ENCODE peak calls at places on chromosomes 16 and 17, in eight cellular contexts. E is astrocyte of the cerebellum, W is SK-N-SH, L is epithelial cell of esophagus, Z is A673, B is A549, M is ovary, Q is fibroblast of lung. J is an unnamed sample.

GRCh38 chr16:4989391-4990006 is 31.4 kb downstream of the SEC14L5 start:
- DNase-seq in L (no peak), Q (no peak), Z (no peak), W (no peak), E (no peak), M (no peak), B (no peak), J (no peak)

GRCh38 chr16:8855972-8856371 is 12.8 kb downstream of the CARHSP1 start:
- DNase-seq in L (no peak), W (no peak), E (no peak), Q (no peak), M (no peak), Z (no peak), B (no peak), J (no peak)

GRCh38 chr17:65785109-65785508 is 223.7 kb upstream of the AXIN2 start:
- DNase-seq in L (peak), B (peak), E (peak), Z (peak), M (no peak), W (no peak), Q (peak), J (peak)

GRCh38 chr17:14755002-14755401 is 454.1 kb downstream of the HS3ST3B1 start:
- DNase-seq in W (no peak), M (no peak), B (no peak), Q (no peak), E (no peak), L (peak), Z (no peak), J (no peak)

GRCh38 chr16:67701420-67701819 is 17.7 kb downstream of the GFOD2 start:
- DNase-seq in L (no peak), Z (peak), M (no peak), Q (no peak), B (no peak), W (no peak), E (no peak), J (no peak)

GRCh38 chr17:12994341-12995074 is 23.3 kb downstream of the ELAC2 start:
- DNase-seq in W (no peak), B (no peak), M (no peak), Q (no peak), Z (no peak), L (no peak), E (no peak), J (no peak)

GRCh38 chr17:2239882-2240430 is 63.6 kb downstream of the SMG6 start:
- DNase-seq in W (no peak), Z (no peak), B (peak), M (peak), L (peak), E (peak), Q (peak), J (no peak)

GRCh38 chr17:40322417-40323315 is 13.7 kb downstream of the RARA start:
- DNase-seq in B (peak), E (no peak), L (no peak), Q (peak), M (peak), W (peak), Z (peak), J (no peak)

GRCh38 chr17:71975998-71976649 is 144.7 kb upstream of the SOX9 start:
- DNase-seq in B (peak), Q (peak), M (peak), E (peak), Z (no peak), W (peak), L (peak), J (peak)

GRCh38 chr17:48011405-48012150 is 26.0 kb downstream of the COPZ2 start:
- DNase-seq in L (peak), M (no peak), B (peak), W (peak), E (no peak), Q (peak), Z (peak), J (no peak)

GRCh38 chr16:68015681-68016080 is at the start of gene DPEP2NB:
- DNase-seq in Q (no peak), W (no peak), B (no peak), M (no peak), L (no peak), E (no peak), Z (no peak), J (no peak)

GRCh38 chr16:49330562-49331201 is 42.9 kb upstream of the C16orf78 start:
- DNase-seq in B (no peak), W (no peak), L (no peak), M (no peak), Q (no peak), E (no peak), Z (no peak), J (no peak)

GRCh38 chr17:79490530-79490929 is 120.3 kb downstream of the RBFOX3 start:
- DNase-seq in B (no peak), M (no peak), L (no peak), W (no peak), E (no peak), Q (no peak), Z (no peak), J (no peak)

GRCh38 chr16:57848181-57848580 is 45.9 kb upstream of the KIFC3 start:
- DNase-seq in Z (no peak), W (no peak), L (no peak), M (no peak), Q (no peak), B (no peak), E (no peak), J (no peak)

GRCh38 chr17:63405741-63406261 is 40.3 kb downstream of the CYB561 start:
- DNase-seq in M (no peak), L (peak), E (peak), W (peak), Z (peak), Q (peak), B (peak), J (peak)

GRCh38 chr16:57930533-57930932 is 40.4 kb downstream of the CNGB1 start:
- DNase-seq in E (no peak), L (no peak), Z (no peak), B (no peak), M (no peak), Q (no peak), W (no peak), J (no peak)

GRCh38 chr16:67537270-67537635 is 8.6 kb downstream of the RIPOR1 start:
- DNase-seq in L (peak), Q (peak), E (no peak), W (peak), Z (no peak), B (no peak), M (peak), J (no peak)

GRCh38 chr16:87461466-87461975 is 31.3 kb downstream of the ZCCHC14 start:
- DNase-seq in M (peak), Z (peak), W (no peak), Q (peak), L (peak), E (no peak), B (peak), J (no peak)

GRCh38 chr17:65270499-65270898 is 133.3 kb downstream of the RGS9 start:
- DNase-seq in Q (no peak), M (no peak), E (no peak), L (no peak), W (no peak), B (no peak), Z (no peak), J (no peak)

GRCh38 chr17:40542562-40543411 is 22.5 kb downstream of the CCR7 start:
- DNase-seq in W (peak), E (peak), Q (peak), Z (no peak), B (peak), L (peak), M (peak), J (peak)

GRCh38 chr16:61233718-61234117 is 802.5 kb downstream of the CDH8 start:
- DNase-seq in L (no peak), Z (peak), W (no peak), B (no peak), E (no peak), Q (no peak), M (no peak), J (no peak)

GRCh38 chr17:48577330-48577945 is 712 bp downstream of the HOXB4 start:
- DNase-seq in Q (no peak), Z (peak), L (no peak), M (no peak), E (no peak), B (no peak), W (no peak), J (no peak)

GRCh38 chr16:27326251-27326650 is 12.5 kb downstream of the IL4R start:
- DNase-seq in Z (no peak), L (no peak), B (no peak), Q (no peak), W (no peak), E (no peak), M (no peak), J (no peak)

GRCh38 chr16:2775765-2776499 is 1.1 kb downstream of the ELOB start:
- DNase-seq in B (no peak), E (no peak), Z (no peak), L (no peak), W (no peak), M (no peak), Q (no peak), J (no peak)

GRCh38 chr16:55330726-55331647 is 7.0 kb downstream of the IRX6 start:
- DNase-seq in W (no peak), Q (no peak), M (no peak), E (no peak), Z (no peak), B (no peak), L (no peak), J (no peak)

GRCh38 chr17:56896217-56896967 is 17.5 kb downstream of the TRIM25 start:
- DNase-seq in W (no peak), Q (no peak), B (no peak), L (no peak), E (no peak), Z (no peak), M (no peak), J (no peak)

GRCh38 chr17:77948690-77949114 is 9.8 kb upstream of the TNRC6C start:
- DNase-seq in E (peak), M (no peak), W (peak), Z (no peak), B (peak), L (no peak), Q (peak), J (no peak)

GRCh38 chr17:45046536-45047125 is 4.8 kb downstream of the DCAKD start:
- DNase-seq in W (no peak), Q (peak), M (no peak), B (peak), Z (no peak), L (peak), E (no peak), J (no peak)

GRCh38 chr17:21199856-21200255 is 14.1 kb downstream of the TMEM11 start:
- DNase-seq in Q (no peak), W (no peak), B (no peak), Z (no peak), E (no peak), M (no peak), L (no peak), J (no peak)

GRCh38 chr16:85068746-85069145 is 41.2 kb downstream of the KIAA0513 start:
- DNase-seq in W (no peak), Z (no peak), Q (peak), L (peak), B (no peak), M (no peak), E (no peak), J (no peak)

GRCh38 chr17:65633988-65634387 is 72.5 kb upstream of the AXIN2 start:
- DNase-seq in Q (no peak), Z (no peak), M (no peak), B (no peak), L (no peak), E (no peak), W (no peak), J (no peak)

GRCh38 chr16:19766988-19767387 is 48.9 kb downstream of the IQCK start:
- DNase-seq in M (no peak), W (no peak), Q (no peak), B (no peak), Z (no peak), E (no peak), L (no peak), J (no peak)

GRCh38 chr16:13429411-13429810 is 490.5 kb upstream of the ERCC4 start:
- DNase-seq in E (no peak), Z (no peak), M (no peak), B (no peak), Q (peak), W (no peak), L (no peak), J (no peak)

GRCh38 chr16:27303256-27304100 is 10.3 kb upstream of the IL4R start:
- DNase-seq in M (no peak), W (no peak), Z (no peak), L (peak), Q (no peak), B (no peak), E (no peak), J (no peak)

GRCh38 chr16:85448557-85449194 is 164.4 kb upstream of the GSE1 start:
- DNase-seq in E (no peak), Z (no peak), M (no peak), Q (no peak), L (no peak), W (peak), B (no peak), J (no peak)

GRCh38 chr17:45708707-45709290 is 75.3 kb upstream of the CRHR1 start:
- DNase-seq in Z (no peak), B (no peak), M (no peak), Q (no peak), E (no peak), W (no peak), L (no peak), J (no peak)

GRCh38 chr16:70692130-70692470 is 6.2 kb upstream of the MTSS2 start:
- DNase-seq in L (no peak), M (no peak), Q (no peak), W (no peak), E (no peak), Z (no peak), B (no peak), J (no peak)

GRCh38 chr16:50537533-50538290 is 10.5 kb upstream of the NKD1 start:
- DNase-seq in L (peak), E (no peak), B (no peak), Q (no peak), W (no peak), M (peak), Z (no peak), J (no peak)

GRCh38 chr17:44004077-44004760 is at the start of gene NAGS:
- DNase-seq in L (peak), Z (no peak), E (no peak), B (no peak), M (peak), Q (no peak), W (peak), J (no peak)

GRCh38 chr17:81340606-81341346 is 45.7 kb upstream of the SLC38A10 start:
- DNase-seq in L (no peak), E (no peak), M (peak), W (peak), Q (peak), B (no peak), Z (no peak), J (no peak)

GRCh38 chr17:81339502-81340296 is 44.6 kb upstream of the SLC38A10 start:
- DNase-seq in M (no peak), Z (no peak), B (peak), Q (no peak), E (no peak), W (no peak), L (no peak), J (no peak)

GRCh38 chr17:81342062-81342699 is 47.1 kb upstream of the SLC38A10 start:
- DNase-seq in Z (peak), B (no peak), E (no peak), W (no peak), L (no peak), Q (peak), M (no peak), J (no peak)

GRCh38 chr17:81342700-81343070 is 47.6 kb upstream of the SLC38A10 start:
- DNase-seq in B (no peak), E (no peak), Z (peak), M (no peak), Q (peak), W (no peak), L (peak), J (no peak)

GRCh38 chr17:81341347-81342061 is 46.4 kb upstream of the SLC38A10 start:
- DNase-seq in Z (no peak), M (no peak), Q (peak), L (no peak), B (no peak), E (no peak), W (no peak), J (no peak)
- H3K4me3 ChIP-seq in Z (peak), M (peak), Q (peak), L (peak), B (no peak), E (peak), W (no peak), J (peak)

GRCh38 chr16:66357523-66357928 is 9.0 kb upstream of the CDH5 start:
- DNase-seq in M (peak), W (peak), Q (peak), L (peak), E (peak), B (peak), Z (peak), J (peak)
- TF ChIP-seq CTCF in M (no peak), W (peak), Q (peak), L (peak), E (peak), B (peak), Z (peak), J (peak)

GRCh38 chr17:3894188-3894587 is 1.3 kb upstream of the CAMKK1 start:
- DNase-seq in W (no peak), M (no peak), B (no peak), L (no peak), E (no peak), Z (no peak), Q (no peak), J (no peak)
- H3K4me3 ChIP-seq in W (no peak), M (no peak), B (no peak), L (no peak), E (no peak), Z (no peak), Q (no peak), J (no peak)

GRCh38 chr16:26071383-26071782 is 379.6 kb downstream of the HS3ST4 start:
- DNase-seq in Q (no peak), L (no peak), Z (no peak), E (no peak), B (no peak), W (no peak), M (no peak), J (no peak)

DNA sequence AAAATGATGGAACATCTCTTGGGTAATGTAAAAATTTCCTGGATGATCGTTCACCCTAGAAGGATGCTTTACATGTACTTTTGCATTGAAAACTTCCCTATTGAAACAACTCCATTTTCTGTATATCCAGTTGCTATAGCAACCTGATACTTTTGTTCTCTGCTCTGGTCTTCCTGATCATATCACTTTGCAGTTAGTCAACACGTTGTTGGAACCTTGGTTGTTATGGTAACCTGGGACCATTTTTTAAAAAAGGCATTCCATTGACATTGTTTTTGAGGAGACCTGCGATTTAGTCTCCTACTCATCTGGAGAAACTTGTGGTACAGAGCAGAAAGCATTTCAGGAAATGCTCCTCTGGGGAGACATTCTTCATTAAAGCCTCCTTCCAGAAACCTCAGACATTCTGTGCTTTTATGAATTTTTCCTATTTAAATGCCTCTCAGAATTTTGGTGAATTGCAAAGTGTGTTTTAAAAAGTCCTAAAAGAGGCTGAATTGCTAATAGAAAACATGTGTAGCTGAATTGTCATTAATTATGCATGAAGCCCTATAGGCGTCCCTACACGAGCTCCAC is 378.9 kb downstream of the HS3ST4 start:
- DNase-seq in Z (peak), E (no peak), B (no peak), W (no peak), L (no peak), Q (no peak), M (no peak), J (no peak)
- TF ChIP-seq CTCF in Z (no peak), E (no peak), B (no peak), W (no peak), L (no peak), Q (no peak), M (no peak), J (no peak)

DNA sequence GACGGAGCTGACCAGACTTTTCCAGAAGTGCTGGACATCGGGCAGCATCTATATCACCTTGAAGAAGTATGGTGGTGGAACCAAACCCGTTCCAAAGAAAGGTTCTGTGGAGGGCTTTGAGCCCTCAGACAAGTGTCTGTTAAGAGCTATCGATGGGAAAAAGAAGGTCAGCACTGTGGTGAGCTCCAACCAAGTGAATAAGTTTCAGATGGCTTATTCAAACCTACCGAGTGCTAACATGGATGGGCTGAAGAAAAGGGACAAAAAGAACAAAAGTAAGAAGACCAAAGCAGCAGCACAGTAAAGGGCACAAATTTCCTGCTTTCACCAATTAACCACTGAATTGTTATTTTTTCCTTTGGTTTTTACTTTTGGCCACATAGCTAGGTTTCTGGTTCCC is 6.9 kb downstream of the KAT7 start:
- DNase-seq in W (no peak), B (no peak), Q (no peak), E (no peak), M (no peak), L (no peak), Z (no peak), J (no peak)
- H3K4me3 ChIP-seq in W (no peak), B (no peak), Q (no peak), E (no peak), M (no peak), L (no peak), Z (no peak), J (no peak)

DNA sequence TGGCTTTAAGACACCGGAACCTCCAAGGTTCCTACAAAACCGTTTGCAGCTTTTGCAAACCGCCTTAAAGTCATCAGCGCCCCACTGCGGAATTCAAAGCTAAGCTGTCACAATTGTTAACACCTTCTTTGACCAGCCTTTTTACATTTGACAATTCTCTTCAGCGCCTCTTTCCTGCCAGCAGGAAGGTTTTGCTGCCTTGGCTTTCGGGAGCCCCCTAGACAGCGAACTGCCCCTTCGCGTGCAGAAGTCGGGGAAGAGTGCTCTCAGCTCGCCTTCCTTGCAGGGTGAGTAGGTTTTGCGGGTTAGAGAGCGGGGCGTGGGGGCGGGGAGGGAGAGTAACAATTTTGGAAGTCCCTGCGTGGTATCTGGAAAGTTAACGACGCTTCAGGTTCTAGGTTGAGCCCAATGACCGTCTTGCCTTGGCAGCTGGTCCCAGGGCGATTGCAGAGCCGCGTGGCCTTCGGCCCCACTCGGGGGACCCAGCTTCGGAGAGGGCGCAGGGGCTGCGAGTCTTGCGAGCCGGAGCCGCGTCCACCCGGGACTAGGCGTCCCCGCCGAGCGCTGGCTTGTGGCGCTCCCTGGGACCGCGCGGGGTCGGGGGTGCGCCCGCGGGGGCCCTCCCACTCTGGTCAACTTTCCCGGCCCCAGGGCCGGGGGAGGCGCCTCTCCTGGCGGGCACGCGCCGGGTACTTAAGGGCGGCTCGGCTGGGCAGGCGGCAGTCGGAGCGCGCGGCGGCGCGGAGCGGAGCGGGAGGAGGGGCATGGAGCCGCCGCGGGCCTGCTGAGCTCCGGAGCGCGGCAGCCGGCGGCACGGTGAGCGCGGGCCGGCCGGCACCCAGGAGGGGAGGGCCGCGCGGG is at the start of gene HAS3:
- DNase-seq in W (peak), Q (peak), M (no peak), L (peak), E (peak), B (peak), Z (peak), J (no peak)
- TF ChIP-seq CTCF in W (no peak), Q (no peak), M (no peak), L (peak), E (peak), B (peak), Z (peak), J (peak)

DNA sequence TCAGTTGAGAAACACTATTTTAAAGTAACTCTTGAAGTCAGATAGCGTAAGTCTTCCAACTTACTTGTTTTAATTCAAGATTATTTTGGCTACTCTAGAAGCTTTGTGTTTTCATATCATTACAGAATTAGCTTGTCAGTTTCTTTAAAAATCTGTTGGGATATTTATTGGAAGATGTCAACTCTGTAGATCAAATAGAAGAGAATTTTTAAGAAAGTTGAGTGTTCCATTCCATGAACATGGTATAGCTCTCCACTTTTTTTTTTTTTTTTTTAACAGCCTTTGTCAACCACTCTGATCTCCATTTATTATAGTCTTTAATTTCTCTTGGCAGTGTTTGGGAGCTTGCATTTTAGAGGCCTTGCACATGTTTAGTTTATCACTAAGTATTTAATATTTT is 28.7 kb downstream of the NLK start:
- DNase-seq in E (no peak), M (no peak), B (no peak), W (no peak), Z (no peak), Q (no peak), L (no peak), J (no peak)
- H3K4me3 ChIP-seq in E (no peak), M (no peak), B (no peak), W (no peak), Z (no peak), Q (no peak), L (no peak), J (no peak)